ENCODE peak calls at places on chromosomes 5 and 9, in seven cellular contexts. One of them, this sample, is unnamed.

GRCh38 chr9:130607640-130608420 is 28.5 kb downstream of the FUBP3 start:
- DNase-seq in effector memory CD8-positive, alpha-beta T cell: no peak
- DNase-seq in AG08396: peak
- DNase-seq in A549: no peak
- DNase-seq in LoVo: no peak
- DNase-seq in EH: peak
- DNase-seq in NCI-H345: no peak
- DNase-seq in this sample: no peak

GRCh38 chr9:133768371-133768858 is 30.3 kb upstream of the SARDH start:
- DNase-seq in effector memory CD8-positive, alpha-beta T cell: no peak
- DNase-seq in AG08396: no peak
- DNase-seq in A549: no peak
- DNase-seq in LoVo: no peak
- DNase-seq in EH: no peak
- DNase-seq in NCI-H345: no peak
- DNase-seq in this sample: no peak

GRCh38 chr5:431001-431710 is 11.8 kb upstream of the EXOC3 start:
- DNase-seq in effector memory CD8-positive, alpha-beta T cell: no peak
- DNase-seq in AG08396: peak
- DNase-seq in A549: peak
- DNase-seq in LoVo: peak
- DNase-seq in EH: peak
- DNase-seq in NCI-H345: peak
- DNase-seq in this sample: no peak

GRCh38 chr9:111038336-111039202 is at the start of gene LPAR1:
- DNase-seq in effector memory CD8-positive, alpha-beta T cell: no peak
- DNase-seq in AG08396: peak
- DNase-seq in A549: no peak
- DNase-seq in LoVo: peak
- DNase-seq in EH: peak
- DNase-seq in NCI-H345: no peak
- DNase-seq in this sample: peak

GRCh38 chr5:143142596-143143435 is 260.7 kb downstream of the NR3C1 start:
- DNase-seq in effector memory CD8-positive, alpha-beta T cell: no peak
- DNase-seq in AG08396: no peak
- DNase-seq in A549: no peak
- DNase-seq in LoVo: no peak
- DNase-seq in EH: peak
- DNase-seq in NCI-H345: peak
- DNase-seq in this sample: peak

GRCh38 chr9:137402752-137403151 is 20.2 kb downstream of the EXD3 start:
- DNase-seq in effector memory CD8-positive, alpha-beta T cell: no peak
- DNase-seq in AG08396: no peak
- DNase-seq in A549: no peak
- DNase-seq in LoVo: no peak
- DNase-seq in EH: no peak
- DNase-seq in NCI-H345: no peak
- DNase-seq in this sample: no peak

GRCh38 chr9:85723220-85723619 is 18.5 kb downstream of the AGTPBP1 start:
- DNase-seq in effector memory CD8-positive, alpha-beta T cell: peak
- DNase-seq in AG08396: no peak
- DNase-seq in A549: no peak
- DNase-seq in LoVo: no peak
- DNase-seq in EH: no peak
- DNase-seq in NCI-H345: no peak
- DNase-seq in this sample: no peak

GRCh38 chr5:150377964-150378694 is 20.6 kb downstream of the TCOF1 start:
- DNase-seq in effector memory CD8-positive, alpha-beta T cell: no peak
- DNase-seq in AG08396: peak
- DNase-seq in A549: no peak
- DNase-seq in LoVo: no peak
- DNase-seq in EH: peak
- DNase-seq in NCI-H345: no peak
- DNase-seq in this sample: no peak

GRCh38 chr5:145203193-145203592 is 631.9 kb downstream of the PRELID2 start:
- DNase-seq in effector memory CD8-positive, alpha-beta T cell: no peak
- DNase-seq in AG08396: no peak
- DNase-seq in A549: no peak
- DNase-seq in LoVo: no peak
- DNase-seq in EH: peak
- DNase-seq in NCI-H345: no peak
- DNase-seq in this sample: no peak

GRCh38 chr5:28517691-28518090 is 1479.3 kb upstream of the CDH9 start:
- DNase-seq in effector memory CD8-positive, alpha-beta T cell: no peak
- DNase-seq in AG08396: no peak
- DNase-seq in A549: no peak
- DNase-seq in LoVo: no peak
- DNase-seq in EH: no peak
- DNase-seq in NCI-H345: no peak
- DNase-seq in this sample: no peak

GRCh38 chr9:134770972-134771971 is 109.3 kb upstream of the FCN2 start:
- DNase-seq in effector memory CD8-positive, alpha-beta T cell: no peak
- DNase-seq in AG08396: no peak
- DNase-seq in A549: no peak
- DNase-seq in LoVo: no peak
- DNase-seq in EH: no peak
- DNase-seq in NCI-H345: no peak
- DNase-seq in this sample: no peak

GRCh38 chr5:172692451-172692850 is 51.4 kb downstream of the NEURL1B start:
- DNase-seq in effector memory CD8-positive, alpha-beta T cell: no peak
- DNase-seq in AG08396: no peak
- DNase-seq in A549: no peak
- DNase-seq in LoVo: no peak
- DNase-seq in EH: no peak
- DNase-seq in NCI-H345: no peak
- DNase-seq in this sample: no peak

GRCh38 chr5:137147346-137147745 is 351.8 kb downstream of the SPOCK1 start:
- DNase-seq in effector memory CD8-positive, alpha-beta T cell: no peak
- DNase-seq in AG08396: no peak
- DNase-seq in A549: no peak
- DNase-seq in LoVo: no peak
- DNase-seq in EH: peak
- DNase-seq in NCI-H345: peak
- DNase-seq in this sample: no peak

GRCh38 chr5:157972579-157972978 is 113.6 kb upstream of the CLINT1 start:
- DNase-seq in effector memory CD8-positive, alpha-beta T cell: no peak
- DNase-seq in AG08396: no peak
- DNase-seq in A549: no peak
- DNase-seq in LoVo: no peak
- DNase-seq in EH: no peak
- DNase-seq in NCI-H345: no peak
- DNase-seq in this sample: no peak

GRCh38 chr9:16679327-16679821 is 191.1 kb downstream of the BNC2 start:
- DNase-seq in effector memory CD8-positive, alpha-beta T cell: no peak
- DNase-seq in AG08396: no peak
- DNase-seq in A549: no peak
- DNase-seq in LoVo: no peak
- DNase-seq in EH: peak
- DNase-seq in NCI-H345: no peak
- DNase-seq in this sample: no peak

GRCh38 chr5:155522540-155522939 is 509.0 kb downstream of the KIF4B start:
- DNase-seq in effector memory CD8-positive, alpha-beta T cell: no peak
- DNase-seq in AG08396: no peak
- DNase-seq in A549: no peak
- DNase-seq in LoVo: no peak
- DNase-seq in EH: no peak
- DNase-seq in NCI-H345: peak
- DNase-seq in this sample: no peak

GRCh38 chr5:39102684-39103155 is 28.5 kb upstream of the RICTOR start:
- DNase-seq in effector memory CD8-positive, alpha-beta T cell: no peak
- DNase-seq in AG08396: no peak
- DNase-seq in A549: no peak
- DNase-seq in LoVo: no peak
- DNase-seq in EH: peak
- DNase-seq in NCI-H345: no peak
- DNase-seq in this sample: no peak

GRCh38 chr9:80552931-80553330 is 981.2 kb downstream of the TLE4 start:
- DNase-seq in effector memory CD8-positive, alpha-beta T cell: no peak
- DNase-seq in AG08396: peak
- DNase-seq in A549: no peak
- DNase-seq in LoVo: no peak
- DNase-seq in EH: no peak
- DNase-seq in NCI-H345: no peak
- DNase-seq in this sample: no peak

GRCh38 chr9:111851536-111851935 is 45.1 kb upstream of the UGCG start:
- DNase-seq in effector memory CD8-positive, alpha-beta T cell: no peak
- DNase-seq in AG08396: no peak
- DNase-seq in A549: peak
- DNase-seq in LoVo: peak
- DNase-seq in EH: peak
- DNase-seq in NCI-H345: no peak
- DNase-seq in this sample: peak

GRCh38 chr9:128787583-128788156 is 617 bp downstream of the TBC1D13 start:
- DNase-seq in effector memory CD8-positive, alpha-beta T cell: no peak
- DNase-seq in AG08396: peak
- DNase-seq in A549: peak
- DNase-seq in LoVo: no peak
- DNase-seq in EH: peak
- DNase-seq in NCI-H345: no peak
- DNase-seq in this sample: no peak

GRCh38 chr5:112339761-112340160 is 79.3 kb downstream of the EPB41L4A start:
- DNase-seq in effector memory CD8-positive, alpha-beta T cell: no peak
- DNase-seq in AG08396: no peak
- DNase-seq in A549: no peak
- DNase-seq in LoVo: no peak
- DNase-seq in EH: no peak
- DNase-seq in NCI-H345: no peak
- DNase-seq in this sample: no peak

GRCh38 chr9:115416299-115416698 is 298.3 kb upstream of the TNC start:
- DNase-seq in effector memory CD8-positive, alpha-beta T cell: no peak
- DNase-seq in AG08396: no peak
- DNase-seq in A549: no peak
- DNase-seq in LoVo: no peak
- DNase-seq in EH: no peak
- DNase-seq in NCI-H345: no peak
- DNase-seq in this sample: no peak

GRCh38 chr5:26700759-26701384 is 337.5 kb downstream of the CDH9 start:
- DNase-seq in effector memory CD8-positive, alpha-beta T cell: no peak
- DNase-seq in AG08396: no peak
- DNase-seq in A549: peak
- DNase-seq in LoVo: peak
- DNase-seq in EH: no peak
- DNase-seq in NCI-H345: peak
- DNase-seq in this sample: no peak

GRCh38 chr5:43065384-43066230 is 25.5 kb upstream of the ANXA2R start:
- DNase-seq in effector memory CD8-positive, alpha-beta T cell: peak
- DNase-seq in AG08396: no peak
- DNase-seq in A549: no peak
- DNase-seq in LoVo: peak
- DNase-seq in EH: peak
- DNase-seq in NCI-H345: peak
- DNase-seq in this sample: peak

GRCh38 chr5:174903333-174903732 is 179.0 kb downstream of the MSX2 start:
- DNase-seq in effector memory CD8-positive, alpha-beta T cell: no peak
- DNase-seq in AG08396: no peak
- DNase-seq in A549: no peak
- DNase-seq in LoVo: no peak
- DNase-seq in EH: no peak
- DNase-seq in NCI-H345: no peak
- DNase-seq in this sample: no peak

GRCh38 chr5:135188233-135188909 is 154.3 kb upstream of the PITX1 start:
- DNase-seq in effector memory CD8-positive, alpha-beta T cell: no peak
- DNase-seq in AG08396: no peak
- DNase-seq in A549: no peak
- DNase-seq in LoVo: no peak
- DNase-seq in EH: no peak
- DNase-seq in NCI-H345: no peak
- DNase-seq in this sample: no peak

GRCh38 chr9:89740722-89741121 is 135.9 kb downstream of the GADD45G start:
- DNase-seq in effector memory CD8-positive, alpha-beta T cell: no peak
- DNase-seq in AG08396: no peak
- DNase-seq in A549: no peak
- DNase-seq in LoVo: no peak
- DNase-seq in EH: no peak
- DNase-seq in NCI-H345: no peak
- DNase-seq in this sample: no peak

GRCh38 chr5:179312557-179313235 is 32.6 kb downstream of the ADAMTS2 start:
- DNase-seq in effector memory CD8-positive, alpha-beta T cell: no peak
- DNase-seq in AG08396: no peak
- DNase-seq in A549: no peak
- DNase-seq in LoVo: no peak
- DNase-seq in EH: peak
- DNase-seq in NCI-H345: no peak
- DNase-seq in this sample: no peak

GRCh38 chr5:62268239-62268638 is 37.8 kb upstream of the KIF2A start:
- DNase-seq in effector memory CD8-positive, alpha-beta T cell: no peak
- DNase-seq in AG08396: no peak
- DNase-seq in A549: peak
- DNase-seq in LoVo: peak
- DNase-seq in EH: no peak
- DNase-seq in NCI-H345: peak
- DNase-seq in this sample: peak

GRCh38 chr9:86822414-86822813 is 124.9 kb downstream of the GAS1 start:
- DNase-seq in effector memory CD8-positive, alpha-beta T cell: no peak
- DNase-seq in AG08396: no peak
- DNase-seq in A549: no peak
- DNase-seq in LoVo: no peak
- DNase-seq in EH: no peak
- DNase-seq in NCI-H345: no peak
- DNase-seq in this sample: no peak

GRCh38 chr5:5178121-5178520 is 38.0 kb downstream of the ADAMTS16 start:
- DNase-seq in effector memory CD8-positive, alpha-beta T cell: no peak
- DNase-seq in AG08396: no peak
- DNase-seq in A549: peak
- DNase-seq in LoVo: no peak
- DNase-seq in EH: no peak
- DNase-seq in NCI-H345: no peak
- DNase-seq in this sample: no peak

GRCh38 chr9:97986466-97986865 is 3.3 kb downstream of the ANP32B start:
- DNase-seq in effector memory CD8-positive, alpha-beta T cell: no peak
- DNase-seq in AG08396: no peak
- DNase-seq in A549: no peak
- DNase-seq in LoVo: no peak
- DNase-seq in EH: no peak
- DNase-seq in NCI-H345: no peak
- DNase-seq in this sample: no peak

GRCh38 chr5:156208271-156208670 is 118.7 kb upstream of the SGCD start:
- DNase-seq in effector memory CD8-positive, alpha-beta T cell: no peak
- DNase-seq in AG08396: no peak
- DNase-seq in A549: no peak
- DNase-seq in LoVo: no peak
- DNase-seq in EH: peak
- DNase-seq in NCI-H345: no peak
- DNase-seq in this sample: no peak

GRCh38 chr9:135371535-135371934 is 108.0 kb upstream of the PPP1R26 start:
- DNase-seq in effector memory CD8-positive, alpha-beta T cell: no peak
- DNase-seq in AG08396: no peak
- DNase-seq in A549: no peak
- DNase-seq in LoVo: no peak
- DNase-seq in EH: no peak
- DNase-seq in NCI-H345: no peak
- DNase-seq in this sample: no peak